ENCODE peak calls at places on chromosomes 11 and 22, in eight cellular contexts. Q is IMR-90; H is cardiac muscle cell; U is HepG2; K is ovary; N is naive thymus-derived CD4-positive, alpha-beta T cell; C is effector memory CD4-positive, alpha-beta T cell; R is HCT116. I is an unnamed sample.

GRCh38 chr11:87236368-87236767 is 198.6 kb downstream of the TMEM135 start:
- DNase-seq in Q (peak; percentile 35), H (no peak), U (no peak), K (no peak), N (no peak), C (no peak), R (no peak), I (no peak)

GRCh38 chr11:1639102-1639620 is 9.6 kb downstream of the KRTAP5-5 start:
- DNase-seq in Q (no peak), H (no peak), U (no peak), K (no peak), N (no peak), C (no peak), R (no peak), I (no peak)

GRCh38 chr11:10268746-10269487 is 25.1 kb downstream of the SBF2 start:
- DNase-seq in Q (peak; percentile 53), H (no peak), U (no peak), K (no peak), N (no peak), C (no peak), R (no peak), I (no peak)

GRCh38 chr22:24565077-24565476 is 9.3 kb downstream of the SNRPD3 start:
- DNase-seq in Q (no peak), H (no peak), U (no peak), K (no peak), N (no peak), C (no peak), R (no peak), I (peak; percentile 18)

GRCh38 chr11:109972181-109972715 is 120.9 kb upstream of the ZC3H12C start:
- DNase-seq in Q (peak; percentile 9), H (peak; percentile 64), U (no peak), K (no peak), N (no peak), C (no peak), R (no peak), I (no peak)

GRCh38 chr22:48103126-48103875 is 1340.9 kb downstream of the TBC1D22A start:
- DNase-seq in Q (no peak), H (no peak), U (no peak), K (no peak), N (no peak), C (no peak), R (no peak), I (no peak)

GRCh38 chr22:29641052-29641780 is 37.8 kb downstream of the NF2 start:
- DNase-seq in Q (peak; percentile 27), H (no peak), U (no peak), K (no peak), N (no peak), C (no peak), R (no peak), I (no peak)

GRCh38 chr22:37632174-37633081 is 7.0 kb upstream of the SH3BP1 start:
- DNase-seq in Q (no peak), H (no peak), U (no peak), K (no peak), N (no peak), C (no peak), R (no peak), I (peak; percentile 85)

GRCh38 chr22:48396785-48397530 is 1430.7 kb downstream of the BRD1 start:
- DNase-seq in Q (no peak), H (no peak), U (peak; percentile 58), K (no peak), N (no peak), C (no peak), R (no peak), I (no peak)

GRCh38 chr11:112128483-112129121 is 35.3 kb downstream of the IL18 start:
- DNase-seq in Q (peak; percentile 85), H (no peak), U (no peak), K (no peak), N (no peak), C (no peak), R (peak; percentile 87), I (no peak)

GRCh38 chr11:116310215-116310614 is 462.6 kb downstream of the BUD13 start:
- DNase-seq in Q (peak; percentile 2), H (no peak), U (no peak), K (no peak), N (no peak), C (no peak), R (no peak), I (no peak)

GRCh38 chr11:25860677-25861445 is 471.1 kb upstream of the ANO3 start:
- DNase-seq in Q (peak; percentile 15), H (peak; percentile 49), U (no peak), K (no peak), N (no peak), C (no peak), R (no peak), I (no peak)

GRCh38 chr11:3994030-3994640 is 100.5 kb upstream of the RRM1 start:
- DNase-seq in Q (peak; percentile 16), H (no peak), U (peak; percentile 9), K (no peak), N (no peak), C (no peak), R (no peak), I (no peak)

DNA sequence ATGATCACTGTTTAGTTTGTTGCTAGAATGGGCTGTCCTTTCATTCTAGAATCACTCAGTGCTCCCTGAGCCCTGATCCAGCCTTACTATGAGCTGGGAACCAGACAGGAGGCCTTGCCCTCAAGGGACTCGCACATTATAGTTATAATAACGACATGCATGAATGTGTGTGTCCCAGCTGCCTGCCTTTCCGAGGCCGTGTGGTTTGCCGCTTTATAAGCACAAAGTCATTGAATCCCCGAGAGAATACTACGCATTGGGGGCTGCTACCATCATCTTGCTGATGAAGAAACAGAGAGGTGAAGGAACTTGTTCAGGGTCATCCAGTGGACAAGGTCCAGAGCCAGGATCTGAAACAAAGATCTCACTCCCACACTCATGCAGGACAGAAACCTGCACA is 75.7 kb downstream of the NFAM1 start:
- DNase-seq in Q (no peak), H (no peak), U (no peak), K (no peak), N (no peak), C (no peak), R (no peak), I (no peak)
- H3K36me3 ChIP-seq in Q (no peaks in the 10 kb centered on the region), H (no peaks in the 10 kb centered on the region), U (no peaks in the 10 kb centered on the region), K (no peaks in the 10 kb centered on the region), N (no peaks in the 10 kb centered on the region), C (no peaks in the 10 kb centered on the region), R (no peaks in the 10 kb centered on the region), I (no peaks in the 10 kb centered on the region)

GRCh38 chr22:20405291-20405930 is 11.5 kb downstream of the ZNF74 start:
- DNase-seq in Q (no peak), H (no peak), U (no peak), K (no peak), N (no peak), C (no peak), R (no peak), I (peak; percentile 62)

GRCh38 chr22:20403779-20404140 is 9.8 kb downstream of the ZNF74 start:
- DNase-seq in Q (no peak), H (no peak), U (no peak), K (no peak), N (no peak), C (no peak), R (no peak), I (peak; percentile 64)

GRCh38 chr22:20405931-20406685 is 12.2 kb downstream of the ZNF74 start:
- DNase-seq in Q (no peak), H (no peak), U (no peak), K (no peak), N (no peak), C (no peak), R (no peak), I (peak; percentile 71)

GRCh38 chr22:20402960-20403778 is 9.2 kb downstream of the ZNF74 start:
- DNase-seq in Q (no peak), H (no peak), U (no peak), K (no peak), N (no peak), C (no peak), R (no peak), I (no peak)

GRCh38 chr22:20404881-20405280 is 10.9 kb downstream of the ZNF74 start:
- DNase-seq in Q (no peak), H (no peak), U (no peak), K (no peak), N (no peak), C (no peak), R (no peak), I (peak; percentile 34)
- H3K36me3 ChIP-seq in Q (peaks cover 50% of the 10 kb centered on the region), H (peaks cover 3% of the 10 kb centered on the region), U (peaks cover 23% of the 10 kb centered on the region), K (no peaks in the 10 kb centered on the region), N (peaks cover 58% of the 10 kb centered on the region), C (peaks cover 25% of the 10 kb centered on the region), R (peaks cover 3% of the 10 kb centered on the region), I (peaks cover 66% of the 10 kb centered on the region)

DNA sequence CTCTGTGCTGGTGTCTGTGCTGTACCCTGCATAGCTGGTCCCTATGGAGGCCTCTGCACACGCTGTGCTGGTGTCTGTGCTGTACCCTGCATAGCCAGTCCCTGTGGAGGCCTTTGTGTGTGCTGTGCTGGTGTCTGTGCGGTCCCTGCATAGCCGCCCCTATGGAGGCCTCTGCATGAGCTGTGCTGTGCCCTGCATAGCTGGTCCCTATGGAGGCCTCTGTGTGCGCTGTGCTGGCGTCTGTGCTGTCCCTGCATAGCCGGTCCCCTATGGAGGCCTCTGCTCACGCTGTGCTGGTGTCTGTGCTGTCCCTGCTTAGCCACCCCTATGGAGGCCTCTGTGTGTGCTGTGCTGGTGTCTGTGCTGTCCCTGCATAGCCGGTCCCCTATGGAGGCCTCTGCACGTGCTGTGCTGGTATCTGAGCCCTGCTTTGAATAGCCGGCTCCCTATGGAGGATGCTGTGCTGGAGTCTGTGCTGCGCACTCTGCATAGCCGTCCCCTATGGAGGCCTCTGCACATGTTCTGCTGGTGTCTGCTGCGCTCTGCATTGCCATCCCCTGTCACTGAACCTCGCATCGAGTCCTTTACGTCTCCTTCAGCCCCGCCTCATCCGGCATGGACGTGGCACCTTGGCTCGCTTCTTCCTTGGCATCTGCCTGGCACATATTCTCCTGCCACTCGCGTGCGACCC is 6.2 kb downstream of the NADSYN1 start:
- DNase-seq in Q (no peak), H (no peak), U (no peak), K (peak; percentile 30), N (no peak), C (no peak), R (no peak), I (peak; percentile 42)
- H3K36me3 ChIP-seq in Q (peaks cover 62% of the 10 kb centered on the region), H (peaks cover 16% of the 10 kb centered on the region), U (peaks cover 71% of the 10 kb centered on the region), K (no peaks in the 10 kb centered on the region), N (peaks cover 90% of the 10 kb centered on the region), C (peaks cover 76% of the 10 kb centered on the region), R (peaks cover 39% of the 10 kb centered on the region), I (peaks cover 97% of the 10 kb centered on the region)

GRCh38 chr11:44029507-44029845 is 18.3 kb upstream of the ACCSL start:
- DNase-seq in Q (no peak), H (no peak), U (no peak), K (no peak), N (no peak), C (no peak), R (no peak), I (no peak)
- H3K36me3 ChIP-seq in Q (no peaks in the 10 kb centered on the region), H (no peaks in the 10 kb centered on the region), U (no peaks in the 10 kb centered on the region), K (no peaks in the 10 kb centered on the region), N (no peaks in the 10 kb centered on the region), C (no peaks in the 10 kb centered on the region), R (no peaks in the 10 kb centered on the region), I (no peaks in the 10 kb centered on the region)

DNA sequence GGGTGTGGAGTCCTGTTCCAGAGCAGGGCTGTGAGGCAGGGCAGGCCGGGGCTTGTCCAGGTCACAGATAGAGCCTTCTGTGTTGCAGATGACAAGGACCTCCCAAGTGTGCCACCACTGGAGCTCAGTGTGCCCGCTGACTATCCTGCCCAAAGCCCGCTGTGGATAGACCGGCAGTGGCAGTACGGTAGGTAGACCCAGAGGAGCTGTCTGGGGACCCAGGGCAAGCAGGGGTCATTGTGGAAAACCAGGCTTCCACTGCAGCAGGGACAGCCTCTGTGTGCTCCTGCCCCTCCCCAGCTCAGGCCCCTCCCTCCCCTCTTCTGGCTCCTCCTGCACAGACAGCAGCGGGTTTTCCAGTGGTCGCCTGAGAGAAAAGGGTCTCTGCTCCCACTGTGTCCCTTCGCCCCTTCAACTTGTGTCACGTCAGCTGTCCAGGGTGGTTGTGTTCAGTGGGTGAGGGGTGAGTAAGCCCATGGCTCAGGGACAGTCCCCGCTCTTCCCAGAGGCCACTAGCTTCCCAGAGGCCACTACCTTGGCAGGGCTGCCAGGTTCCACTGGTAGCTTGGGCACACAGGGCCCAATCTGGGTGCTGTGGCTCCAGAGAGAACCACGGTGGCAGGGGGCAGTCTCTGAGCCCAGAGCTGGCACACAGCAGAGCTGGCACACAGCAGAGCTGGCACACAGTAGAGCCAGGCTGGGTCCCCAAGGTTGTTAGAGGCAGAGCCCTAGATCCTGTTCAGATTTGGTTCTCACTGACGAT is 78.4 kb downstream of the MED15 start:
- DNase-seq in Q (no peak), H (no peak), U (no peak), K (no peak), N (no peak), C (no peak), R (no peak), I (peak; percentile 62)
- H3K36me3 ChIP-seq in Q (peaks cover 72% of the 10 kb centered on the region), H (peaks cover 37% of the 10 kb centered on the region), U (peaks cover 57% of the 10 kb centered on the region), K (no peaks in the 10 kb centered on the region), N (peaks cover 72% of the 10 kb centered on the region), C (peaks cover 68% of the 10 kb centered on the region), R (peaks cover 18% of the 10 kb centered on the region), I (peaks cover 73% of the 10 kb centered on the region)